ENCODE peak calls at places on chromosomes 6 and 20, in six cellular contexts. P is stomach; I is cerebellar cortex; U is HT-29; K is naive thymus-derived CD4-positive, alpha-beta T cell; Z is RCC 7860. T is an unnamed sample.

GRCh38 chr6:9921366-9921765 is 493.5 kb downstream of the TFAP2A start:
- DNase-seq in I (no peak), U (no peak), K (no peak), Z (no peak), P (no peak), T (no peak)

GRCh38 chr6:33126101-33126714 is 50.4 kb downstream of the HLA-DPB1 start:
- DNase-seq in Z (no peak), K (peak; percentile 36), P (peak; percentile 76), I (peak; percentile 87), U (peak; percentile 57), T (no peak)

GRCh38 chr6:17281497-17282481 is 628 bp downstream of the RBM24 start:
- DNase-seq in K (no peak), U (no peak), P (no peak), Z (no peak), I (peak; percentile 37), T (no peak)

GRCh38 chr6:111952821-111953535 is 79.7 kb upstream of the FYN start:
- DNase-seq in U (no peak), P (no peak), K (no peak), Z (no peak), I (no peak), T (no peak)

GRCh38 chr6:150394053-150394875 is 25.5 kb downstream of the IYD start:
- DNase-seq in P (no peak), K (no peak), Z (no peak), I (no peak), U (no peak), T (no peak)

GRCh38 chr20:57838670-57839142 is 128.9 kb upstream of the PMEPA1 start:
- DNase-seq in K (no peak), Z (no peak), U (no peak), P (no peak), I (no peak), T (no peak)

GRCh38 chr20:46999821-47000465 is 105.3 kb downstream of the EYA2 start:
- DNase-seq in P (no peak), K (no peak), I (no peak), Z (no peak), U (no peak), T (no peak)

GRCh38 chr20:50224553-50225255 is 34.1 kb downstream of the CEBPB start:
- DNase-seq in P (peak; percentile 42), I (no peak), U (no peak), K (no peak), Z (peak; percentile 29), T (peak; percentile 77)

GRCh38 chr20:50789968-50790650 is 4.8 kb upstream of the BCAS4 start:
- DNase-seq in P (no peak), Z (no peak), K (no peak), U (no peak), I (no peak), T (no peak)

GRCh38 chr6:108739496-108740330 is 108.5 kb upstream of the ARMC2 start:
- DNase-seq in I (no peak), Z (no peak), U (peak; percentile 66), P (peak; percentile 48), K (no peak), T (no peak)

GRCh38 chr6:68638225-68638900 is 3.3 kb downstream of the ADGRB3 start:
- DNase-seq in P (peak; percentile 36), I (peak; percentile 77), K (no peak), U (peak; percentile 57), Z (no peak), T (no peak)

GRCh38 chr20:9660236-9660868 is 146.0 kb downstream of the LAMP5 start:
- DNase-seq in U (peak; percentile 36), I (no peak), P (no peak), Z (no peak), K (no peak), T (peak; percentile 1)

GRCh38 chr20:34875657-34876160 is 703 bp upstream of the ACSS2 start:
- DNase-seq in P (no peak), I (no peak), Z (no peak), U (no peak), K (no peak), T (no peak)

GRCh38 chr20:40991181-40991889 is 37.3 kb upstream of the TOP1 start:
- DNase-seq in Z (no peak), K (peak; percentile 17), U (no peak), P (no peak), I (no peak), T (no peak)

GRCh38 chr6:65461121-65461520 is 245.9 kb downstream of the EYS start:
- DNase-seq in P (no peak), K (no peak), Z (no peak), U (no peak), I (no peak), T (no peak)

GRCh38 chr20:34522969-34523871 is 7.0 kb downstream of the DYNLRB1 start:
- DNase-seq in K (peak; percentile 38), I (peak; percentile 54), U (peak; percentile 96), P (peak; percentile 49), Z (peak; percentile 81), T (no peak)

GRCh38 chr6:75752365-75752764 is 3.3 kb downstream of the MYO6 start:
- DNase-seq in P (no peak), I (no peak), U (peak; percentile 45), K (no peak), Z (peak; percentile 41), T (no peak)

GRCh38 chr6:156163311-156163710 is 613.9 kb upstream of the ARID1B start:
- DNase-seq in K (peak; percentile 31), U (no peak), Z (no peak), P (no peak), I (no peak), T (no peak)

GRCh38 chr6:88780714-88781389 is 182.6 kb downstream of the RNGTT start:
- DNase-seq in I (peak; percentile 91), K (peak; percentile 55), Z (peak; percentile 46), P (no peak), U (peak; percentile 79), T (peak; percentile 29)

GRCh38 chr20:63224272-63225081 is 8.5 kb upstream of the YTHDF1 start:
- DNase-seq in I (peak; percentile 56), P (peak; percentile 74), Z (peak; percentile 90), K (no peak), U (peak; percentile 93), T (no peak)

GRCh38 chr6:137697267-137697938 is 169.7 kb upstream of the TNFAIP3 start:
- DNase-seq in I (no peak), U (peak; percentile 72), K (no peak), Z (peak; percentile 85), P (no peak), T (peak; percentile 82)

GRCh38 chr6:44676826-44677433 is 289.4 kb downstream of the CDC5L start:
- DNase-seq in I (no peak), U (no peak), P (no peak), Z (peak; percentile 34), K (no peak), T (no peak)

GRCh38 chr20:41258489-41258888 is 59.0 kb downstream of the ZHX3 start:
- DNase-seq in P (no peak), K (no peak), U (no peak), I (no peak), Z (no peak), T (no peak)

GRCh38 chr6:3911614-3912336 is 62.6 kb downstream of the FAM50B start:
- DNase-seq in I (no peak), P (peak; percentile 73), K (no peak), Z (peak; percentile 89), U (peak; percentile 68), T (peak; percentile 78)

GRCh38 chr20:60749804-60750602 is 502.1 kb upstream of the CDH4 start:
- DNase-seq in U (peak; percentile 35), Z (peak; percentile 18), K (no peak), I (no peak), P (no peak), T (no peak)

GRCh38 chr6:53929340-53930120 is 134.7 kb downstream of the LRRC1 start:
- DNase-seq in I (no peak), U (peak; percentile 43), K (no peak), Z (no peak), P (no peak), T (no peak)

GRCh38 chr20:50191065-50191565 is 485 bp downstream of the CEBPB start:
- DNase-seq in I (no peak), P (peak; percentile 71), Z (peak; percentile 39), U (no peak), K (peak; percentile 71), T (no peak)

T was measured in kidney epithelial cell.